ENCODE peak calls at places on chromosomes 12 and 14, in four cellular contexts. X is HepG2, O is K562, A is HCT116. R is an unnamed sample.

GRCh38 chr14:82431031-82431430 is 897.4 kb upstream of the SEL1L start:
- DNase-seq in A (no peak), O (no peak), X (no peak), R (peak; percentile 19)

GRCh38 chr12:84653482-84653881 is 259.1 kb downstream of the SLC6A15 start:
- DNase-seq in A (no peak), X (no peak), O (no peak), R (no peak)

GRCh38 chr14:77353469-77354141 is 23.3 kb downstream of the TMED8 start:
- DNase-seq in A (no peak), X (peak; percentile 84), O (no peak), R (no peak)

GRCh38 chr14:60350366-60350720 is 101.3 kb downstream of the PPM1A start:
- DNase-seq in O (peak; percentile 33), A (no peak), X (no peak), R (no peak)

GRCh38 chr12:108905725-108906124 is 25.8 kb downstream of the DAO start:
- DNase-seq in O (no peak), A (no peak), X (no peak), R (no peak)

GRCh38 chr12:124053855-124054254 is 80.8 kb downstream of the ZNF664 start:
- DNase-seq in X (peak; percentile 52), O (peak; percentile 46), A (peak; percentile 12), R (peak; percentile 26)

GRCh38 chr12:121538699-121539061 is 42.1 kb downstream of the KDM2B start:
- DNase-seq in X (peak; percentile 75), O (no peak), A (peak; percentile 75), R (no peak)

GRCh38 chr12:55908726-55909512 is 18.8 kb downstream of the PYM1 start:
- DNase-seq in X (peak; percentile 90), A (no peak), O (peak; percentile 56), R (peak; percentile 55)

GRCh38 chr14:74552623-74553022 is 59.1 kb downstream of the ISCA2 start:
- DNase-seq in X (no peak), O (no peak), A (no peak), R (no peak)

GRCh38 chr12:107748472-107748871 is 12.5 kb downstream of the PRDM4 start:
- DNase-seq in X (no peak), A (no peak), O (no peak), R (no peak)

GRCh38 chr12:20555771-20556170 is 139.4 kb upstream of the SLCO1C1 start:
- DNase-seq in A (no peak), O (no peak), X (no peak), R (no peak)

GRCh38 chr12:51666696-51667095 is 75.7 kb downstream of the SCN8A start:
- DNase-seq in A (no peak), X (no peak), O (no peak), R (no peak)

GRCh38 chr12:11147420-11147819 is 13.0 kb upstream of the TAS2R30 start:
- DNase-seq in O (no peak), X (no peak), A (no peak), R (no peak)

GRCh38 chr14:45715946-45716345 is 462.9 kb upstream of the MIS18BP1 start:
- DNase-seq in A (no peak), O (no peak), X (no peak), R (peak; percentile 72)

GRCh38 chr14:87898301-87898700 is 94.7 kb downstream of the GALC start:
- DNase-seq in A (no peak), O (no peak), X (no peak), R (no peak)

GRCh38 chr12:89593873-89594272 is 68.0 kb upstream of the POC1B start:
- DNase-seq in X (no peak), O (no peak), A (no peak), R (no peak)
- TF ChIP-seq JUND in X (no peak), O (no peak), A (no peak), R (no peak)

DNA sequence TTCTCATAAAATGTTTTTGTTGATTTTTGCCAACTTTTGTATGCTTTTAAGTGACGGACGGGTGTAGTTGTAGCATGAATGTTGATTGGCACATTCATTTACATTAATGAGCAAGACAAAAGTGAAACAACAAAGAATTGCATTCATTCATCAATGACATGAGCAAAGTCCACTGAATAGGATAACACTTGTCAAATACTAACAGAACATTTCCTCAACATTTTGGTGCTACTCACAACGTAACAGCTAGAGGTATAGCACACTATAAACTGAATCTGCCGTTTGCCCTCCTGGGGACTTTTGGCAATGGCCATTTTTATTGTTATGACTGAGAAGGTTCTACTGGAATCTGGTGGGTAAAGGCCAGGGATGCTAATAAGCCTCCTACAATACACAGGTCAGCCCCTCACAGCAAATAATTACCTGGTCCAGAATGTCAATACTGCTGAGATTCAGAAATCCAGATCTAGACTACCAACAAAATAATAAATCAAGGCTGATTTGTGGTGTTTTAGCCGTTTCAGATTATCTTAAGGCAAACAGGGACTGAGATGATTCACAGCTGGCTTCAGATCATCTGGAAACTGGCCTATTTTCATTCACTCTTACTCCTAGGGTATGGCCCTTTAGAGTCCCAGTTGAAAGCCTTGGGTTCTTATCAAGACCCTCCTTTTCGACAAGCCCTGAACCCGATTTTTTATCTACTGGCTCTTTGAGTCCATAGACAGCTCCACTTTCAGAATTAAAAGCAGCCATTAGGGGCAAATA is 22.5 kb upstream of the CDKN3 start:
- DNase-seq in X (peak; percentile 76), A (no peak), O (no peak), R (no peak)
- TF ChIP-seq JUND in X (no peak), A (no peak), O (no peak), R (no peak)

GRCh38 chr14:89340200-89340667 is 76.8 kb downstream of the FOXN3 start:
- DNase-seq in X (peak; percentile 76), O (no peak), A (no peak), R (no peak)

GRCh38 chr14:89339579-89339978 is 77.5 kb downstream of the FOXN3 start:
- DNase-seq in O (no peak), X (no peak), A (no peak), R (no peak)

GRCh38 chr14:89340782-89341181 is 76.3 kb downstream of the FOXN3 start:
- DNase-seq in A (no peak), X (no peak), O (no peak), R (no peak)

GRCh38 chr14:89337912-89338311 is 79.1 kb downstream of the FOXN3 start:
- DNase-seq in X (no peak), A (no peak), O (no peak), R (no peak)

GRCh38 chr14:89339158-89339557 is 77.9 kb downstream of the FOXN3 start:
- DNase-seq in A (no peak), O (no peak), X (no peak), R (no peak)
- TF ChIP-seq JUND in A (no peak), O (no peak), X (no peak), R (no peak)

GRCh38 chr14:100530270-100531072 is 56.7 kb downstream of the BEGAIN start:
- DNase-seq in X (no peak), A (no peak), O (no peak), R (no peak)

GRCh38 chr14:100529561-100530031 is 57.6 kb downstream of the BEGAIN start:
- DNase-seq in O (no peak), A (no peak), X (no peak), R (no peak)

GRCh38 chr14:100532154-100532915 is 54.9 kb downstream of the BEGAIN start:
- DNase-seq in A (no peak), X (no peak), O (no peak), R (no peak)

GRCh38 chr14:100531591-100532121 is 55.6 kb downstream of the BEGAIN start:
- DNase-seq in A (no peak), O (no peak), X (no peak), R (no peak)

DNA sequence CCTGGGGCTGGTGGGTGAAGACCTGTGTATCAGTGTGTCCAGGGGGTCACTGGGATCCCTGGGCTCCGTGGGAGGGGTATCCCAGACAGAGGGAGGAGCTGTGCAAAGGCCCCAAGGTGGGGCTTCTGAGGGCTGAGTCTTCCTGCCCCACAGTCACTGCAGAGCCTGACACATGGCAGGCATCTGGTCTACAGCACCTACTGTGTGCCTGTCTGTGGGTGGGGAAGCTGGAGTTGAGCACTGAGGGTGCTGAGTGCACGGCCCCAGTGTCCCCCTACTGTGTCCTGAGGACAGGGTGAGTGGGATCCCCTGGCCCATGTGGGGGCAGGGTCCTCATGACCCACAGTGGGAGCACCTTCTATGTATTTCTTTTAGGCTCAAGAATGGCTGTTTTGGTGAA is 56.1 kb downstream of the BEGAIN start:
- DNase-seq in A (no peak), X (no peak), O (no peak), R (no peak)
- TF ChIP-seq JUND in A (no peak), X (no peak), O (no peak), R (no peak)

GRCh38 chr12:47991106-47991550 is 13.1 kb downstream of the COL2A1 start:
- DNase-seq in X (no peak), A (no peak), O (no peak), R (no peak)
- TF ChIP-seq JUND in X (no peak), A (no peak), O (no peak), R (no peak)